ENCODE peak calls at places on chromosomes 1 and 21, in eight cellular contexts. One of them, this sample, is unnamed.

GRCh38 chr1:25564777-25565176 is 21.4 kb downstream of the LDLRAP1 start:
- DNase-seq in cardiac muscle cell: no peak
- DNase-seq in cardiac fibroblast: no peak
- DNase-seq in AG08396: no peak
- DNase-seq in sigmoid colon: no peak
- DNase-seq in GM23248: no peak
- DNase-seq in stimulated activated naive CD8-positive, alpha-beta T cell treated with anti-CD3 and anti-CD28 coated beads, Interleukin-15, Interleukin-2, amounts not matched to agents 100 U/mL and 50 U/mL, for 24 hours: no peak
- DNase-seq in activated CD4-positive, CD25-positive, alpha-beta regulatory T cell: no peak
- DNase-seq in this sample: no peak

GRCh38 chr1:237901284-237901870 is 10.7 kb upstream of the ZP4 start:
- DNase-seq in cardiac muscle cell: peak
- DNase-seq in cardiac fibroblast: no peak
- DNase-seq in AG08396: no peak
- DNase-seq in sigmoid colon: no peak
- DNase-seq in GM23248: no peak
- DNase-seq in stimulated activated naive CD8-positive, alpha-beta T cell treated with anti-CD3 and anti-CD28 coated beads, Interleukin-15, Interleukin-2, amounts not matched to agents 100 U/mL and 50 U/mL, for 24 hours: no peak
- DNase-seq in activated CD4-positive, CD25-positive, alpha-beta regulatory T cell: no peak
- DNase-seq in this sample: no peak

GRCh38 chr1:173997796-173998195 is 24.4 kb downstream of the RC3H1 start:
- DNase-seq in cardiac muscle cell: no peak
- DNase-seq in cardiac fibroblast: peak
- DNase-seq in AG08396: peak
- DNase-seq in sigmoid colon: no peak
- DNase-seq in GM23248: peak
- DNase-seq in stimulated activated naive CD8-positive, alpha-beta T cell treated with anti-CD3 and anti-CD28 coated beads, Interleukin-15, Interleukin-2, amounts not matched to agents 100 U/mL and 50 U/mL, for 24 hours: no peak
- DNase-seq in activated CD4-positive, CD25-positive, alpha-beta regulatory T cell: no peak
- DNase-seq in this sample: no peak

GRCh38 chr21:34801519-34802132 is 132.8 kb downstream of the CLIC6 start:
- DNase-seq in cardiac muscle cell: no peak
- DNase-seq in cardiac fibroblast: peak
- DNase-seq in AG08396: no peak
- DNase-seq in sigmoid colon: no peak
- DNase-seq in GM23248: no peak
- DNase-seq in stimulated activated naive CD8-positive, alpha-beta T cell treated with anti-CD3 and anti-CD28 coated beads, Interleukin-15, Interleukin-2, amounts not matched to agents 100 U/mL and 50 U/mL, for 24 hours: peak
- DNase-seq in activated CD4-positive, CD25-positive, alpha-beta regulatory T cell: no peak
- DNase-seq in this sample: no peak

GRCh38 chr1:204384636-204385354 is 25.1 kb upstream of the PLEKHA6 start:
- DNase-seq in cardiac muscle cell: no peak
- DNase-seq in cardiac fibroblast: peak
- DNase-seq in AG08396: peak
- DNase-seq in sigmoid colon: peak
- DNase-seq in GM23248: peak
- DNase-seq in stimulated activated naive CD8-positive, alpha-beta T cell treated with anti-CD3 and anti-CD28 coated beads, Interleukin-15, Interleukin-2, amounts not matched to agents 100 U/mL and 50 U/mL, for 24 hours: no peak
- DNase-seq in activated CD4-positive, CD25-positive, alpha-beta regulatory T cell: no peak
- DNase-seq in this sample: no peak

GRCh38 chr1:115828101-115829022 is 12.6 kb downstream of the NHLH2 start:
- DNase-seq in cardiac muscle cell: peak
- DNase-seq in cardiac fibroblast: peak
- DNase-seq in AG08396: peak
- DNase-seq in sigmoid colon: peak
- DNase-seq in GM23248: peak
- DNase-seq in stimulated activated naive CD8-positive, alpha-beta T cell treated with anti-CD3 and anti-CD28 coated beads, Interleukin-15, Interleukin-2, amounts not matched to agents 100 U/mL and 50 U/mL, for 24 hours: peak
- DNase-seq in activated CD4-positive, CD25-positive, alpha-beta regulatory T cell: no peak
- DNase-seq in this sample: no peak

GRCh38 chr1:32681501-32681900 is 21.1 kb downstream of the SYNC start:
- DNase-seq in cardiac muscle cell: no peak
- DNase-seq in cardiac fibroblast: peak
- DNase-seq in AG08396: no peak
- DNase-seq in sigmoid colon: peak
- DNase-seq in GM23248: no peak
- DNase-seq in stimulated activated naive CD8-positive, alpha-beta T cell treated with anti-CD3 and anti-CD28 coated beads, Interleukin-15, Interleukin-2, amounts not matched to agents 100 U/mL and 50 U/mL, for 24 hours: no peak
- DNase-seq in activated CD4-positive, CD25-positive, alpha-beta regulatory T cell: no peak
- DNase-seq in this sample: no peak

GRCh38 chr1:165408518-165408917 is 36.4 kb downstream of the RXRG start:
- DNase-seq in cardiac muscle cell: peak
- DNase-seq in cardiac fibroblast: peak
- DNase-seq in AG08396: peak
- DNase-seq in sigmoid colon: no peak
- DNase-seq in GM23248: peak
- DNase-seq in stimulated activated naive CD8-positive, alpha-beta T cell treated with anti-CD3 and anti-CD28 coated beads, Interleukin-15, Interleukin-2, amounts not matched to agents 100 U/mL and 50 U/mL, for 24 hours: no peak
- DNase-seq in activated CD4-positive, CD25-positive, alpha-beta regulatory T cell: no peak
- DNase-seq in this sample: peak

This sample was measured in kidney epithelial cell.